ENCODE peak calls at places on chromosome 17, in five cellular contexts. N, F, D, B and L are unnamed samples.

GRCh38 chr17:46943511-46944393 is 20.8 kb downstream of the GOSR2 start:
- DNase-seq in N (peak; percentile 41), F (no peak), D (peak; percentile 55), B (no peak), L (peak; percentile 33)

GRCh38 chr17:8696951-8697745 is 47.5 kb downstream of the CCDC42 start:
- DNase-seq in N (peak; percentile 31), F (no peak), D (peak; percentile 98), B (peak; percentile 40), L (no peak)

GRCh38 chr17:74213897-74214386 is 571 bp downstream of the TTYH2 start:
- DNase-seq in N (peak; percentile 65), F (no peak), D (no peak), B (no peak), L (peak; percentile 31)

GRCh38 chr17:7867881-7868329 is 10.1 kb downstream of the CYB5D1 start:
- DNase-seq in N (no peak), F (peak; percentile 90), D (no peak), B (no peak), L (no peak)

GRCh38 chr17:21218101-21218500 is 4.1 kb upstream of the TMEM11 start:
- DNase-seq in N (no peak), F (no peak), D (no peak), B (no peak), L (peak; percentile 46)

GRCh38 chr17:12866244-12866643 is 76.9 kb downstream of the ARHGAP44 start:
- DNase-seq in N (no peak), F (no peak), D (no peak), B (no peak), L (no peak)

GRCh38 chr17:18224053-18224427 is 1.4 kb upstream of the LLGL1 start:
- DNase-seq in N (no peak), F (no peak), D (no peak), B (no peak), L (no peak)

GRCh38 chr17:74181341-74181740 is 22.1 kb upstream of the RPL38 start:
- DNase-seq in N (no peak), F (no peak), D (no peak), B (no peak), L (no peak)

GRCh38 chr17:44115585-44116415 is 7.6 kb downstream of the HDAC5 start:
- DNase-seq in N (no peak), F (no peak), D (peak; percentile 20), B (no peak), L (peak; percentile 74)

GRCh38 chr17:55527520-55528118 is 16.4 kb upstream of the SMIM36 start:
- DNase-seq in N (no peak), F (peak; percentile 48), D (peak; percentile 49), B (peak; percentile 33), L (peak; percentile 60)

GRCh38 chr17:17900615-17901520 is 64.1 kb upstream of the SREBF1 start:
- DNase-seq in N (peak; percentile 92), F (peak; percentile 74), D (peak; percentile 95), B (no peak), L (peak; percentile 60)

GRCh38 chr17:81050645-81051625 is 16.0 kb downstream of the BAIAP2 start:
- DNase-seq in N (no peak), F (no peak), D (no peak), B (no peak), L (no peak)

GRCh38 chr17:45317113-45317820 is 447 bp upstream of the MAP3K14 start:
- DNase-seq in N (peak; percentile 100), F (peak; percentile 100), D (peak; percentile 100), B (peak; percentile 98), L (peak; percentile 100)

GRCh38 chr17:32876414-32877163 is at the start of gene MYO1D:
- DNase-seq in N (peak; percentile 41), F (peak; percentile 60), D (no peak), B (peak; percentile 62), L (peak; percentile 6)

GRCh38 chr17:58527949-58528348 is 13.5 kb upstream of the MTMR4 start:
- DNase-seq in N (no peak), F (no peak), D (peak; percentile 82), B (no peak), L (no peak)

GRCh38 chr17:67659028-67659427 is 58.7 kb upstream of the NOL11 start:
- DNase-seq in N (no peak), F (no peak), D (no peak), B (no peak), L (no peak)

GRCh38 chr17:42928714-42929496 is 28.3 kb downstream of the G6PC1 start:
- DNase-seq in N (peak; percentile 26), F (peak; percentile 86), D (peak; percentile 82), B (peak; percentile 46), L (peak; percentile 29)
- H3K4me3 ChIP-seq in N (no peak overlapping the region), F (no peak overlapping the region), D (no peak overlapping the region), B (no peak overlapping the region), L (no peak overlapping the region)

GRCh38 chr17:29294580-29294900 is 592 bp upstream of the NUFIP2 start:
- DNase-seq in N (no peak), F (no peak), D (no peak), B (no peak), L (no peak)

GRCh38 chr17:29293890-29294579 is at the start of gene NUFIP2:
- DNase-seq in N (peak; percentile 100), F (peak; percentile 95), D (peak; percentile 97), B (peak; percentile 94), L (peak; percentile 94)

GRCh38 chr17:29292992-29293889 is 707 bp downstream of the NUFIP2 start:
- DNase-seq in N (peak; percentile 74), F (peak; percentile 16), D (peak; percentile 45), B (no peak), L (peak; percentile 62)

GRCh38 chr17:29291163-29291752 is 2.7 kb downstream of the NUFIP2 start:
- DNase-seq in N (no peak), F (peak; percentile 78), D (peak; percentile 58), B (no peak), L (no peak)

DNA sequence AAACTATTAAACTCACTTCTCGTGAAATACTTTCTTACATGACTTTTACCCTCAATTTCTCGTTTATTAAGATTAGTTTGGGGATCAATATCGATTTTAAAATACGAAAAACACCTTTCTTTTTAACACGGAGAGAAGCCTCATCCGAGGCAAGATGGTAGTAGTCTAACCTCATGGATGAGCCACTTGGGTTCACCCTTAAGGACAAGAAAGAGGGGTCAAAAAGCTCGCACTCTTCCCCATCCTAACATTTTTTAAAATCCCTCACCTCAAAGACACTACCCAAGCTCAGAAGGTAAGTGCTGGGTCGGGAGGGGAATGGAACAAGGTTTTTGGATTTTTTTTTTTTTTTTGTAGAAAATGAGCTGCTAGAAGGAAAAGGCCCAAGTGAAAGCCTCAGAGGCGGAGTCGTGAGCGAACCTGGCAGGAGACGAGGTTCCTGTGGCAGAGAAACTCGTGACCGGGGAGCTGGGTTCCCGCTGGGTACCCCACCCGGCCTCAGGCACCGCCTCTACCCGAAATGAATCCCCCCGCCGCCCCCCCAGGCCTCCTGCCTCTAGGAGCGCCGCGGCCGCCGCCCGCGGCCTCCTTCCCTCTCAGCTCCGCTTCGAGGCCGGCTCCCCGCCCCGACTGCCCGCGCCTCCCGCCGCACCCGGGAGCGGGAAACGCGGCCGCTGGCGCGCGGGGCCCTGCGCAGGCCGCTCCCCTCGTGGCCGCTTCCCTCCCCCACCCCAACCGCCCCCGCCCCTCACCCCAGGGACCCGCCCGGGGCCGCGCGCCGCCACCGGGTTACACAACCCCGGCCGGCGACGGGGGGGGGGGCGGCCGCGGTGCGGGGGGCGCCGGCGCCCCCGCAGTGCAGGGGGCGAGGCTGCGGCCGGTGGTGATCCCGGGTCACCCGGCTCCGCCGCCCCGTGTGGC is 1.6 kb downstream of the NUFIP2 start:
- DNase-seq in N (peak; percentile 69), F (peak; percentile 20), D (peak; percentile 38), B (no peak), L (peak; percentile 24)
- H3K4me3 ChIP-seq in N (peak overlapping the region; percentile 78), F (peak overlapping the region; percentile 98), D (peak overlapping the region; percentile 95), B (peak overlapping the region; percentile 95), L (peak overlapping the region; percentile 87)

DNA sequence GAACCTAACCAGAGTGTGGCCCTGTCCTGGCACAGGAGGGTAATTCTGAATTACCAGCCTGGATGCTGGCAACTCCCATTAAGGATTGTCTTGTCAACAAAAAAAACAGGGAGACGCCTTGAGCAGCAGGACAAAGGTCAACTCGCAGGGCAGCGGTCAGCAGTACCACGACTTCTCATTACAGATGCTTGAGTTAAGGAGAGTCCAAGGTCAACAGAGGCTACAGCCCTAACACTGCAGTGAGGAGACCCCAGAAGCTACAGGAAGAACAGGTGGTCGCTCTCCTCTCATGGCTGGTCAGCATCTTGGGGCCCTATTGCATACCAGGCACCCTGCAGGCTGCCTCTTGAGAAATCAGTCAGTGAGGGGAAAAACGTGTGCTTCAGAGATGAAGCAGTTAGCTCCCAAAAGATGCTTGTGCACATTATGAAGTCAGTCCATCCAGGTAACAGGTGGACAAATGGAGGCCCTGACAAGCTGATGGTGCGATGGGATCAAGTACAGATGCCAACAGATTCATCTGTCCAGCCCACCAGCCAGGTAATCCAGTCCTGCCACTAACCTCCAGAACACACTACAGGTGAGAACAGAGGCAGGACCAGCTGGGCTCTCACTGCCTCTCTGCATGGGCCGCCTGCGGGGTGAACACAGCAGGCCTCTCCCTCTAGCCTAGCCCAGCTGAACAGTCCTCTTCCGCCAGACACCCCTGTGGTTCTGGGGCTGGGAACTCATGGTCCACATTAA is 4.2 kb downstream of the CSNK1D start:
- DNase-seq in N (no peak), F (no peak), D (no peak), B (no peak), L (no peak)
- H3K4me3 ChIP-seq in N (no peak overlapping the region), F (no peak overlapping the region), D (no peak overlapping the region), B (no peak overlapping the region), L (no peak overlapping the region)

GRCh38 chr17:75878174-75878998 is at the start of gene TRIM47:
- DNase-seq in N (peak; percentile 87), F (peak; percentile 26), D (peak; percentile 65), B (no peak), L (no peak)
- H3K4me3 ChIP-seq in N (peak within 1 kb of the TSS; percentile 78), F (peak within 1 kb of the TSS; percentile 55), D (peak within 1 kb of the TSS; percentile 33), B (peak within 1 kb of the TSS; percentile 64), L (peak within 1 kb of the TSS; percentile 72)